ENCODE peak calls at places on chromosomes 1 and 21, in five cellular contexts. H, N, X, W and K are unnamed samples.

GRCh38 chr1:161725888-161726630 is 4.7 kb downstream of the FCRLB start:
- DNase-seq in H (peak; percentile 11), N (peak; percentile 35), X (peak; percentile 30), W (peak; percentile 19), K (peak; percentile 39)

GRCh38 chr1:44366576-44366975 is 11.5 kb upstream of the ERI3 start:
- DNase-seq in H (no peak), N (no peak), X (no peak), W (no peak), K (no peak)

GRCh38 chr21:40680311-40680710 is 166.6 kb downstream of the DSCAM start:
- DNase-seq in H (no peak), N (no peak), X (no peak), W (no peak), K (no peak)

GRCh38 chr1:3242408-3243270 is 173.6 kb downstream of the PRDM16 start:
- DNase-seq in H (no peak), N (no peak), X (no peak), W (no peak), K (no peak)

GRCh38 chr1:235327559-235328270 is at the start of gene ARID4B:
- DNase-seq in H (no peak), N (no peak), X (no peak), W (peak; percentile 98), K (no peak)

GRCh38 chr1:205318231-205318991 is 3.1 kb downstream of the NUAK2 start:
- DNase-seq in H (no peak), N (no peak), X (no peak), W (peak; percentile 87), K (no peak)

GRCh38 chr1:13628711-13629110 is 45.1 kb downstream of the PDPN start:
- DNase-seq in H (no peak), N (no peak), X (no peak), W (peak; percentile 33), K (no peak)

GRCh38 chr1:21451981-21452411 is 12.1 kb downstream of the NBPF3 start:
- DNase-seq in H (no peak), N (no peak), X (no peak), W (no peak), K (no peak)

GRCh38 chr1:67060811-67061218 is 6.9 kb upstream of the SLC35D1 start:
- DNase-seq in H (no peak), N (no peak), X (no peak), W (peak; percentile 87), K (no peak)